ENCODE peak calls at places on chromosomes 7 and 10, in six cellular contexts. One of them, this sample, is unnamed. For H3K4me1, the result is how much of the 10 kb centered on the place peaks cover.

GRCh38 chr10:72688208-72688651 is 3.7 kb upstream of the MCU start:
- DNase-seq in ovary: no peak
- DNase-seq in psoas muscle: no peak
- DNase-seq in neural progenitor cell: no peak
- DNase-seq in prostate gland: no peak
- DNase-seq in transverse colon: no peak
- DNase-seq in this sample: no peak

GRCh38 chr7:2710901-2711551 is 23.0 kb downstream of the AMZ1 start:
- DNase-seq in ovary: no peak
- DNase-seq in psoas muscle: no peak
- DNase-seq in neural progenitor cell: no peak
- DNase-seq in prostate gland: no peak
- DNase-seq in transverse colon: no peak
- DNase-seq in this sample: no peak

GRCh38 chr7:132019718-132020117 is 463.3 kb upstream of the PODXL start:
- DNase-seq in ovary: no peak
- DNase-seq in psoas muscle: no peak
- DNase-seq in neural progenitor cell: no peak
- DNase-seq in prostate gland: no peak
- DNase-seq in transverse colon: no peak
- DNase-seq in this sample: no peak

GRCh38 chr7:42650171-42650570 is 261.7 kb downstream of the C7orf25 start:
- DNase-seq in ovary: no peak
- DNase-seq in psoas muscle: no peak
- DNase-seq in neural progenitor cell: no peak
- DNase-seq in prostate gland: no peak
- DNase-seq in transverse colon: no peak
- DNase-seq in this sample: no peak

GRCh38 chr7:3482147-3482921 is 181.3 kb downstream of the SDK1 start:
- DNase-seq in ovary: no peak
- DNase-seq in psoas muscle: no peak
- DNase-seq in neural progenitor cell: peak
- DNase-seq in prostate gland: no peak
- DNase-seq in transverse colon: peak
- DNase-seq in this sample: peak

GRCh38 chr7:46352335-46352954 is 431.4 kb upstream of the IGFBP3 start:
- DNase-seq in ovary: no peak
- DNase-seq in psoas muscle: no peak
- DNase-seq in neural progenitor cell: peak
- DNase-seq in prostate gland: peak
- DNase-seq in transverse colon: no peak
- DNase-seq in this sample: peak

GRCh38 chr10:33132626-33133025 is 174.6 kb upstream of the ITGB1 start:
- DNase-seq in ovary: no peak
- DNase-seq in psoas muscle: no peak
- DNase-seq in neural progenitor cell: no peak
- DNase-seq in prostate gland: no peak
- DNase-seq in transverse colon: no peak
- DNase-seq in this sample: no peak

GRCh38 chr10:77825965-77826364 is 100.6 kb downstream of the DLG5 start:
- DNase-seq in ovary: no peak
- DNase-seq in psoas muscle: peak
- DNase-seq in neural progenitor cell: no peak
- DNase-seq in prostate gland: no peak
- DNase-seq in transverse colon: no peak
- DNase-seq in this sample: no peak

GRCh38 chr7:29005829-29006228 is 47.7 kb upstream of the TRIL start:
- DNase-seq in ovary: no peak
- DNase-seq in psoas muscle: no peak
- DNase-seq in neural progenitor cell: no peak
- DNase-seq in prostate gland: no peak
- DNase-seq in transverse colon: no peak
- DNase-seq in this sample: peak

GRCh38 chr10:12162927-12163326 is 32.8 kb downstream of the NUDT5 start:
- DNase-seq in ovary: no peak
- DNase-seq in psoas muscle: no peak
- DNase-seq in neural progenitor cell: no peak
- DNase-seq in prostate gland: no peak
- DNase-seq in transverse colon: no peak
- DNase-seq in this sample: no peak

GRCh38 chr10:51729822-51730530 is 30.6 kb upstream of the CSTF2T start:
- DNase-seq in ovary: no peak
- DNase-seq in psoas muscle: no peak
- DNase-seq in neural progenitor cell: no peak
- DNase-seq in prostate gland: no peak
- DNase-seq in transverse colon: no peak
- DNase-seq in this sample: no peak

GRCh38 chr7:18680576-18680975 is 185.0 kb downstream of the HDAC9 start:
- DNase-seq in ovary: no peak
- DNase-seq in psoas muscle: no peak
- DNase-seq in neural progenitor cell: no peak
- DNase-seq in prostate gland: no peak
- DNase-seq in transverse colon: no peak
- DNase-seq in this sample: no peak

GRCh38 chr7:16926283-16926682 is 44.5 kb upstream of the AGR3 start:
- DNase-seq in ovary: no peak
- DNase-seq in psoas muscle: no peak
- DNase-seq in neural progenitor cell: peak
- DNase-seq in prostate gland: no peak
- DNase-seq in transverse colon: peak
- DNase-seq in this sample: peak

GRCh38 chr7:7653568-7654187 is 13.1 kb downstream of the UMAD1 start:
- DNase-seq in ovary: no peak
- DNase-seq in psoas muscle: no peak
- DNase-seq in neural progenitor cell: peak
- DNase-seq in prostate gland: no peak
- DNase-seq in transverse colon: no peak
- DNase-seq in this sample: peak

GRCh38 chr7:108372601-108373000 is 83.6 kb downstream of the NRCAM start:
- DNase-seq in ovary: no peak
- DNase-seq in psoas muscle: no peak
- DNase-seq in neural progenitor cell: no peak
- DNase-seq in prostate gland: no peak
- DNase-seq in transverse colon: no peak
- DNase-seq in this sample: no peak

GRCh38 chr10:74292871-74293427 is 141.9 kb downstream of the ADK start:
- DNase-seq in ovary: no peak
- DNase-seq in psoas muscle: no peak
- DNase-seq in neural progenitor cell: no peak
- DNase-seq in prostate gland: no peak
- DNase-seq in transverse colon: no peak
- DNase-seq in this sample: peak

GRCh38 chr10:59323036-59323459 is 39.3 kb downstream of the FAM13C start:
- DNase-seq in ovary: no peak
- DNase-seq in psoas muscle: peak
- DNase-seq in neural progenitor cell: no peak
- DNase-seq in prostate gland: peak
- DNase-seq in transverse colon: peak
- DNase-seq in this sample: no peak

GRCh38 chr7:119720541-119720940 is 552.4 kb upstream of the KCND2 start:
- DNase-seq in ovary: no peak
- DNase-seq in psoas muscle: no peak
- DNase-seq in neural progenitor cell: no peak
- DNase-seq in prostate gland: no peak
- DNase-seq in transverse colon: no peak
- DNase-seq in this sample: peak

GRCh38 chr7:138945169-138945568 is 36.0 kb downstream of the KIAA1549 start:
- DNase-seq in ovary: no peak
- DNase-seq in psoas muscle: no peak
- DNase-seq in neural progenitor cell: peak
- DNase-seq in prostate gland: no peak
- DNase-seq in transverse colon: no peak
- DNase-seq in this sample: no peak

GRCh38 chr7:26061340-26062239 is 90.4 kb upstream of the NFE2L3 start:
- DNase-seq in ovary: peak
- DNase-seq in psoas muscle: peak
- DNase-seq in neural progenitor cell: peak
- DNase-seq in prostate gland: peak
- DNase-seq in transverse colon: peak
- DNase-seq in this sample: peak

GRCh38 chr10:78267598-78267997 is 233.9 kb downstream of the RPS24 start:
- DNase-seq in ovary: no peak
- DNase-seq in psoas muscle: no peak
- DNase-seq in neural progenitor cell: no peak
- DNase-seq in prostate gland: no peak
- DNase-seq in transverse colon: no peak
- DNase-seq in this sample: peak

DNA sequence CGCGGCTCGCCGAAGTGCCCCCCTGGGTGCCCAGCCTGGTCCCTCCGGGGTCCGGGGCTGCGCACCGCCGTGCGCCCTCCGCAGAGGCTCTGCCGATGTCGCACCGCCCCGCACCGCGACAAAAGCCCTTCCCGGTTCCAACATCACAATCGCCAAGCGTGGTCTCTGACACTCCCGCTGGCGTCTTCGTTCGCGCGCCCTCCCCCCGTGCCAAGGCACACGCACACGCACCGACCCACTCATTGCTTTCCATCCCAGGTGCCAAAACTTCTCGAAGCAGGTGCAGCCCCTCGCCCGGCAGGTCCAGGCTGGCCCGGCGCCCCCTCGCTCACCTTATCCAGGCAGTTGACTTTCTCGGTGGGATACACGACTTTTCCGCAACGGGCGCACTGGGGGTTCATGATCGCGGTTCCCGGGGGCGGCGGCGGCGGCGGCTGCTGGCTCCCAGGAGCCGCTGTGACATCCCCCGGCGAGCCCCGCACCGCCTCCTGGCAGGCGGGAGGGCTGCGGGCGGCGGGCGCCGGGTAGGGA is 276.4 kb upstream of the NEBL start:
- DNase-seq in ovary: no peak
- DNase-seq in psoas muscle: no peak
- DNase-seq in neural progenitor cell: peak
- DNase-seq in prostate gland: no peak
- DNase-seq in transverse colon: no peak
- DNase-seq in this sample: no peak
- H3K4me1 ChIP-seq in ovary: under half
- H3K4me1 ChIP-seq in psoas muscle: under half
- H3K4me1 ChIP-seq in neural progenitor cell: under half
- H3K4me1 ChIP-seq in prostate gland: under half
- H3K4me1 ChIP-seq in transverse colon: under half
- H3K4me1 ChIP-seq in this sample: under half

DNA sequence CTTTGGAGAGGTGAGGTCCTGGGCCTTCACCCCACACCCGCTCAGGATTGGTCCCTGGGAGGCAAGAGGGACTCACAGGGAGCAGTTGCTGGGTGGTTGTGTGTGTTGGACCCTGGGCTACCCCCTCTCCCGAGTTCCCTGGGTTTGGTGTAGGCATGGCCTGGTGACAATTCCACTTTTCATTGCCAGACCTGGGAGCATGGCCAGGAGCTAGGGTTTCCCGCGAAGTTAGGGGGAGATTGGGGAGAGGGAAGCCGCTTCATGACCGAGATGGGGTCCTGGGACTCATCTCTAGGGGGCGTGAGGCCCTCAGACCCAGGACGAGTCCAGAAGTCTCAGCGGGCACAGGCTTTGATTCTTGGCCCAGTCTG is 579 bp downstream of the PALD1 start:
- DNase-seq in ovary: no peak
- DNase-seq in psoas muscle: no peak
- DNase-seq in neural progenitor cell: peak
- DNase-seq in prostate gland: no peak
- DNase-seq in transverse colon: no peak
- DNase-seq in this sample: no peak
- H3K4me3 ChIP-seq in ovary: peak
- H3K4me3 ChIP-seq in psoas muscle: peak
- H3K4me3 ChIP-seq in neural progenitor cell: peak
- H3K4me3 ChIP-seq in prostate gland: peak
- H3K4me3 ChIP-seq in transverse colon: peak
- H3K4me3 ChIP-seq in this sample: peak

DNA sequence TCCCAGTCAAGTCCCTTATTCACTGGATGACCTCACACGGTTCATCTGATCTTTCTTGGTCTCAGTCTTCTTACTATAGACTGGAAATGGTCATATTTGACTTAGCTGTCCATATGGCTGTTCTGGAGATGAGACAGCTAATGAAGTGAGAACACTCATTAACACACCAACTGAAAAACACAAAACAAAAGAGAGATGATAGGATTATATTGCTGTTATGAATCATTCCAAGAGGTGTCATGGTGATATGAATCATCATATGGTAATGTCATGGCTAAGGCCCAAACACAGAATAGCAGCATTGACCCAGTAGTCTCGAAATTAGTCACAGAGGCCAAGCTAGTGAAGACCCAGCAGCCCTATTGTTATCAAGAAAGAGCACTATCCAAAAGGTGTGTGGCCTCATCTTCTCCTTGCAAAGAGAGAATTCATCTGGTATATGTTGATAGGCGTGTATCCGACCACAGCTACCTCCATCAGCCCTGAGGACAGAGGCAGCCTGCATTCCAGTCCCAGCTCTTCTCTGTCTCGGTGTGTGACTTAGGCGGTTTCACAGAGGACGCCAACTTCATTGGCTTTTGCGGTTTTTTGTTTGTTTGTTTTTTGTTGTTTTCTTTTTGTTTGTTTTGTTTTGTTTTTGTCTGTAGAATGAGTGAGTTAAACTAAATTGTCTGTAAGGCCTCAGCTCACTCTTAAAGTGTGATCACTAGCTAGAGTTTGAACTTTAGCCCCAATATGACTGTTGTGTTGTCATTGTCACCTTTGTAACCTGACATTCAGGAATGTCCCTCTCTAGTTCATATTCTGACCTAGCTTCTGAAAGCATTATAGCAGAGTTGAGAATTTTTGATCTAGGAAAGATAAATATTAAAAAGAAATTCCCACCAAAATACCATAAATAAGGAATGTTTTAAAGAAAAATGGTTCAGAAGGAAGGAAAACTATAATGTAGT is 97.4 kb upstream of the PDCD4 start:
- DNase-seq in ovary: no peak
- DNase-seq in psoas muscle: no peak
- DNase-seq in neural progenitor cell: no peak
- DNase-seq in prostate gland: no peak
- DNase-seq in transverse colon: no peak
- DNase-seq in this sample: no peak
- H3K27ac ChIP-seq in ovary: no peak
- H3K27ac ChIP-seq in psoas muscle: peak
- H3K27ac ChIP-seq in neural progenitor cell: no peak
- H3K27ac ChIP-seq in prostate gland: no peak
- H3K27ac ChIP-seq in transverse colon: peak
- H3K27ac ChIP-seq in this sample: peak

GRCh38 chr7:130881091-130881798 is 147.2 kb upstream of the KLF14 start:
- DNase-seq in ovary: no peak
- DNase-seq in psoas muscle: no peak
- DNase-seq in neural progenitor cell: no peak
- DNase-seq in prostate gland: no peak
- DNase-seq in transverse colon: no peak
- DNase-seq in this sample: no peak

GRCh38 chr7:130883928-130884327 is 149.9 kb upstream of the KLF14 start:
- DNase-seq in ovary: no peak
- DNase-seq in psoas muscle: no peak
- DNase-seq in neural progenitor cell: no peak
- DNase-seq in prostate gland: no peak
- DNase-seq in transverse colon: no peak
- DNase-seq in this sample: no peak

GRCh38 chr7:130881799-130882141 is 147.8 kb upstream of the KLF14 start:
- DNase-seq in ovary: no peak
- DNase-seq in psoas muscle: no peak
- DNase-seq in neural progenitor cell: peak
- DNase-seq in prostate gland: no peak
- DNase-seq in transverse colon: no peak
- DNase-seq in this sample: no peak

GRCh38 chr7:130880668-130881067 is 146.7 kb upstream of the KLF14 start:
- DNase-seq in ovary: no peak
- DNase-seq in psoas muscle: no peak
- DNase-seq in neural progenitor cell: no peak
- DNase-seq in prostate gland: no peak
- DNase-seq in transverse colon: no peak
- DNase-seq in this sample: no peak

GRCh38 chr7:130882396-130882795 is 148.4 kb upstream of the KLF14 start:
- DNase-seq in ovary: no peak
- DNase-seq in psoas muscle: peak
- DNase-seq in neural progenitor cell: no peak
- DNase-seq in prostate gland: no peak
- DNase-seq in transverse colon: no peak
- DNase-seq in this sample: no peak
- H3K4me1 ChIP-seq in ovary: under half
- H3K4me1 ChIP-seq in psoas muscle: half or more
- H3K4me1 ChIP-seq in neural progenitor cell: under half
- H3K4me1 ChIP-seq in prostate gland: under half
- H3K4me1 ChIP-seq in transverse colon: under half
- H3K4me1 ChIP-seq in this sample: under half